ENCODE peak calls at places on chromosomes 16 and 17, in eight cellular contexts. N is posterior cingulate gyrus; M is cardiac fibroblast; H is small intestine; J is kidney; K is stimulated activated CD8-positive, alpha-beta memory T cell treated with anti-CD3 and anti-CD28 coated beads, Interleukin-2, amount 100 ng/mL, for 48 hours; A is skeletal muscle cell; Z is spleen. L is an unnamed sample.

GRCh38 chr17:58560511-58560910 is 46.1 kb upstream of the MTMR4 start:
- DNase-seq in N (no peak), M (no peak), H (no peak), J (no peak), K (no peak), A (no peak), Z (no peak), L (no peak)

GRCh38 chr16:2795714-2796143 is 2.5 kb upstream of the PRSS41 start:
- DNase-seq in N (no peak), M (peak; percentile 23), H (peak; percentile 20), J (no peak), K (no peak), A (no peak), Z (no peak), L (peak; percentile 7)

GRCh38 chr17:50036455-50037320 is 19.2 kb upstream of the ITGA3 start:
- DNase-seq in N (peak; percentile 63), M (no peak), H (no peak), J (no peak), K (no peak), A (no peak), Z (peak; percentile 36), L (peak; percentile 54)

GRCh38 chr16:88534731-88535141 is 35.5 kb upstream of the ZC3H18 start:
- DNase-seq in N (peak; percentile 89), M (peak; percentile 50), H (no peak), J (peak; percentile 89), K (peak; percentile 21), A (no peak), Z (peak; percentile 90), L (no peak)

GRCh38 chr16:84391151-84391873 is 23.0 kb downstream of the ATP2C2 start:
- DNase-seq in N (peak; percentile 83), M (no peak), H (peak; percentile 9), J (peak; percentile 22), K (no peak), A (no peak), Z (no peak), L (peak; percentile 70)

GRCh38 chr17:1469231-1469852 is 13.3 kb upstream of the CRK start:
- DNase-seq in N (no peak), M (no peak), H (no peak), J (no peak), K (no peak), A (no peak), Z (no peak), L (no peak)

GRCh38 chr16:27363797-27364196 is 38.2 kb upstream of the IL21R start:
- DNase-seq in N (peak; percentile 82), M (no peak), H (peak; percentile 94), J (no peak), K (no peak), A (no peak), Z (no peak), L (no peak)

GRCh38 chr17:42969006-42969581 is 4.8 kb upstream of the AARSD1 start:
- DNase-seq in N (peak; percentile 6), M (peak; percentile 29), H (no peak), J (no peak), K (no peak), A (peak; percentile 12), Z (no peak), L (no peak)

GRCh38 chr17:17469996-17470395 is 6.8 kb upstream of the MED9 start:
- DNase-seq in N (no peak), M (no peak), H (no peak), J (no peak), K (no peak), A (no peak), Z (no peak), L (no peak)

GRCh38 chr17:15999974-16000827 is 577 bp downstream of the TTC19 start:
- DNase-seq in N (no peak), M (peak; percentile 35), H (peak; percentile 36), J (no peak), K (no peak), A (no peak), Z (no peak), L (peak; percentile 82)

GRCh38 chr17:43905985-43906852 is 1.1 kb downstream of the MPP2 start:
- DNase-seq in N (peak; percentile 98), M (peak; percentile 52), H (no peak), J (peak; percentile 84), K (no peak), A (no peak), Z (no peak), L (peak; percentile 94)

GRCh38 chr17:79515646-79516604 is 94.9 kb downstream of the RBFOX3 start:
- DNase-seq in N (peak; percentile 85), M (peak; percentile 13), H (no peak), J (no peak), K (no peak), A (no peak), Z (no peak), L (peak; percentile 72)

GRCh38 chr17:354651-355556 is 2.3 kb upstream of the RPH3AL start:
- DNase-seq in N (no peak), M (no peak), H (peak; percentile 12), J (peak; percentile 87), K (no peak), A (no peak), Z (peak; percentile 31), L (peak; percentile 76)

GRCh38 chr17:66369830-66370229 is 67.4 kb downstream of the PRKCA start:
- DNase-seq in N (no peak), M (no peak), H (peak; percentile 70), J (no peak), K (no peak), A (no peak), Z (no peak), L (no peak)

GRCh38 chr16:582218-582613 is 7.7 kb upstream of the RAB40C start:
- DNase-seq in N (no peak), M (no peak), H (no peak), J (no peak), K (no peak), A (no peak), Z (no peak), L (no peak)

GRCh38 chr16:50502616-50503000 is 45.6 kb upstream of the NKD1 start:
- DNase-seq in N (no peak), M (no peak), H (no peak), J (no peak), K (no peak), A (no peak), Z (no peak), L (no peak)

GRCh38 chr16:69286941-69287713 is 24.0 kb upstream of the VPS4A start:
- DNase-seq in N (no peak), M (peak; percentile 86), H (peak; percentile 70), J (no peak), K (no peak), A (no peak), Z (no peak), L (peak; percentile 90)

GRCh38 chr17:31549525-31550388 is 158.3 kb downstream of the RAB11FIP4 start:
- DNase-seq in N (peak; percentile 99), M (peak; percentile 96), H (peak; percentile 92), J (peak; percentile 97), K (peak; percentile 88), A (peak; percentile 68), Z (peak; percentile 96), L (peak; percentile 97)

GRCh38 chr17:75103601-75104554 is 5.9 kb upstream of the ARMC7 start:
- DNase-seq in N (no peak), M (no peak), H (no peak), J (no peak), K (no peak), A (no peak), Z (no peak), L (no peak)

GRCh38 chr17:45231481-45232116 is 9.9 kb downstream of the FMNL1 start:
- DNase-seq in N (peak; percentile 81), M (peak; percentile 29), H (no peak), J (no peak), K (no peak), A (no peak), Z (peak; percentile 85), L (no peak)

GRCh38 chr17:39099686-39100293 is 51.6 kb downstream of the PLXDC1 start:
- DNase-seq in N (no peak), M (peak; percentile 70), H (no peak), J (no peak), K (no peak), A (peak; percentile 23), Z (no peak), L (no peak)

GRCh38 chr17:77645441-77646430 is 312.8 kb upstream of the TNRC6C start:
- DNase-seq in N (no peak), M (peak; percentile 5), H (no peak), J (no peak), K (peak; percentile 34), A (no peak), Z (peak; percentile 50), L (peak; percentile 78)

GRCh38 chr17:36972186-36972686 is 23.5 kb downstream of the AATF start:
- DNase-seq in N (no peak), M (no peak), H (no peak), J (no peak), K (no peak), A (no peak), Z (no peak), L (no peak)

GRCh38 chr16:75632857-75633256 is 9.8 kb upstream of the ADAT1 start:
- DNase-seq in N (no peak), M (no peak), H (no peak), J (no peak), K (no peak), A (no peak), Z (no peak), L (no peak)

GRCh38 chr16:22388101-22388644 is 13.8 kb upstream of the CDR2 start:
- DNase-seq in N (no peak), M (no peak), H (no peak), J (no peak), K (no peak), A (no peak), Z (no peak), L (no peak)

GRCh38 chr16:15575293-15576049 is 67.5 kb downstream of the MARF1 start:
- DNase-seq in N (no peak), M (no peak), H (peak; percentile 26), J (no peak), K (no peak), A (no peak), Z (no peak), L (no peak)

GRCh38 chr17:68686108-68686988 is 85.2 kb upstream of the FAM20A start:
- DNase-seq in N (no peak), M (no peak), H (no peak), J (no peak), K (no peak), A (no peak), Z (no peak), L (no peak)

GRCh38 chr16:81647527-81647926 is 131.6 kb upstream of the PLCG2 start:
- DNase-seq in N (peak; percentile 92), M (peak; percentile 62), H (peak; percentile 15), J (peak; percentile 46), K (no peak), A (no peak), Z (no peak), L (no peak)

GRCh38 chr17:30336369-30337171 is 2.7 kb upstream of the TMIGD1 start:
- DNase-seq in N (no peak), M (peak; percentile 81), H (peak; percentile 87), J (no peak), K (peak; percentile 20), A (no peak), Z (no peak), L (no peak)

GRCh38 chr16:84794626-84795025 is 25.2 kb upstream of the CRISPLD2 start:
- DNase-seq in N (peak; percentile 61), M (no peak), H (no peak), J (peak; percentile 71), K (no peak), A (no peak), Z (peak; percentile 54), L (no peak)

GRCh38 chr17:79212150-79213087 is 137.8 kb downstream of the ENGASE start:
- DNase-seq in N (no peak), M (no peak), H (no peak), J (no peak), K (no peak), A (no peak), Z (no peak), L (no peak)